ENCODE peak calls at places on chromosome 14, in ten cellular contexts. Z is mammary epithelial cell, O is adipocyte, J is IMR-90, H is fibroblast of lung, K is neuronal stem cell, P is keratinocyte, R is mesendoderm, L is colonic mucosa, C is kidney. V is an unnamed sample.

GRCh38 chr14:79293482-79293881 is 917.8 kb downstream of the DIO2 start:
- DNase-seq in O (no peak), C (no peak), J (peak), H (no peak), L (no peak), K (no peak), Z (no peak), P (no peak), R (no peak), V (no peak)

GRCh38 chr14:101225116-101225728 is 321.7 kb upstream of the RTL1 start:
- DNase-seq in L (peak), O (no peak), H (no peak), Z (no peak), P (no peak), J (no peak), K (no peak), R (no peak), C (no peak), V (no peak)

GRCh38 chr14:85578925-85579324 is 49.0 kb downstream of the FLRT2 start:
- DNase-seq in C (no peak), Z (no peak), J (no peak), H (no peak), P (no peak), L (no peak), O (no peak), R (no peak), K (no peak), V (no peak)

GRCh38 chr14:104390221-104390931 is 189.2 kb upstream of the C14orf180 start:
- DNase-seq in P (no peak), J (no peak), O (no peak), Z (no peak), R (no peak), L (peak), K (no peak), C (no peak), H (no peak), V (no peak)

GRCh38 chr14:51448831-51449665 is 202.7 kb upstream of the FRMD6 start:
- DNase-seq in H (peak), O (peak), P (no peak), K (no peak), J (peak), C (peak), L (no peak), Z (peak), R (no peak), V (no peak)

GRCh38 chr14:21072102-21072501 is 2.0 kb downstream of the ARHGEF40 start:
- DNase-seq in O (peak), C (no peak), R (peak), P (no peak), J (peak), L (no peak), K (no peak), Z (no peak), H (peak), V (no peak)

GRCh38 chr14:88818018-88818417 is 6.4 kb upstream of the TTC8 start:
- DNase-seq in R (no peak), J (no peak), Z (no peak), C (no peak), H (no peak), P (no peak), K (no peak), O (no peak), L (no peak), V (no peak)

GRCh38 chr14:49946320-49947141 is 53.6 kb downstream of the ARF6 start:
- DNase-seq in C (no peak), O (peak), R (no peak), K (no peak), H (peak), Z (peak), L (peak), P (no peak), J (peak), V (peak)

GRCh38 chr14:26528415-26529182 is 69.2 kb downstream of the NOVA1 start:
- DNase-seq in H (peak), K (no peak), L (peak), R (no peak), O (no peak), Z (no peak), C (no peak), J (peak), P (no peak), V (no peak)

GRCh38 chr14:78790262-78790661 is 620.1 kb downstream of the NRXN3 start:
- DNase-seq in Z (no peak), J (no peak), P (no peak), C (no peak), H (no peak), K (peak), R (peak), O (no peak), L (no peak), V (no peak)

GRCh38 chr14:23729720-23730387 is 93.7 kb downstream of the DHRS2 start:
- DNase-seq in O (no peak), P (no peak), C (no peak), K (no peak), H (no peak), J (no peak), R (peak), Z (no peak), L (no peak), V (no peak)

GRCh38 chr14:94373708-94374107 is 14.7 kb downstream of the SERPINA1 start:
- DNase-seq in K (no peak), J (peak), O (peak), L (no peak), P (peak), C (no peak), Z (peak), H (peak), R (no peak), V (peak)

DNA sequence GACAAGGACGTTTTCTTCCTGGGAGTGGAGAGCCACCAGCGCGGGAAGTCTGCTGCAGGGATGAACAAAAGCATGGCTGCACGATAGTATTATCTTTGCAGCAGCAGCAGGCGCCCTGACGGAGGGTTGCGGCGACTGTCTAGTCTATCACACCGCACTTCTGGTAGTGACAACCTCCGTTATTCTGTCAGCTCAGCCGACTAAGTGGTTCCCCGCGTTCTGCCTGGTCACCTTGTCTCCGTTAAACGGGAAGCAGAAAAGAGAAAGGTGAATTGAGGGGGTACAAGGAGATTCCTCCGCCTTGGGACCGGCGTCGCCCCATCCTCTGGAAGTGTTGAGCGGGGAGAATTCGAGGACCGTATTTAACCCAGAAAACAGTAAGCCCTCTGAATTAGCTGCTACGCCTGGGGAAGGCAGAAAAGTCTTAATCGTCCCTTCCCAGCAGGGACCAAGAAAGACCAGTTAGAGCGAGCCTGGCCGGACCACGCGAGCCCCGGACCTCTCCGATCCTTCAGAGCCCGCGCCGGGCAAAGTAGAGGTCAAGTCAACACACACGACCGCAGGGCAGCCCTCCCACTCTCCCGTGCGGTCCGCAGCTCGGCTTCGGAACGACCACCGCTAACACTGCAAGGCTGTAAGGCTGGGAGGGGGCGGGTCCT is 536 bp upstream of the DAAM1 start:
- DNase-seq in R (peak), Z (no peak), C (no peak), P (no peak), L (peak), J (no peak), K (no peak), O (peak), H (no peak), V (peak)
- H3K9ac ChIP-seq in R (peak), Z (peak), C (peak), P (peak), L (peak), J (peak), K (no peak), O (peak), H (peak), V (peak)

GRCh38 chr14:73789996-73790581 is 61.5 kb upstream of the PTGR2 start:
- DNase-seq in O (peak), K (no peak), L (no peak), C (no peak), R (no peak), Z (peak), J (peak), P (no peak), H (peak), V (peak)
- H3K4me3 ChIP-seq in O (peak), K (no peak), L (no peak), C (no peak), R (no peak), Z (no peak), J (no peak), P (peak), H (no peak), V (no peak)

GRCh38 chr14:35365130-35366047 is 39.2 kb downstream of the NFKBIA start:
- DNase-seq in K (no peak), L (peak), Z (peak), P (no peak), C (peak), O (peak), H (peak), J (peak), R (peak), V (peak)
- H3K9ac ChIP-seq in K (no peak), L (peak), Z (peak), P (peak), C (no peak), O (peak), H (no peak), J (peak), R (no peak), V (peak)

GRCh38 chr14:74613211-74613914 is 1.3 kb upstream of the LTBP2 start:
- DNase-seq in O (no peak), R (no peak), H (no peak), L (no peak), J (no peak), P (no peak), Z (no peak), K (no peak), C (no peak), V (no peak)

GRCh38 chr14:74615735-74616134 is 3.7 kb upstream of the LTBP2 start:
- DNase-seq in L (no peak), O (no peak), P (no peak), R (no peak), J (no peak), H (no peak), Z (no peak), C (no peak), K (no peak), V (no peak)

GRCh38 chr14:74612346-74613021 is 447 bp upstream of the LTBP2 start:
- DNase-seq in J (peak), C (peak), R (peak), P (no peak), L (peak), Z (peak), K (peak), O (peak), H (peak), V (peak)

GRCh38 chr14:74616507-74616906 is 4.5 kb upstream of the LTBP2 start:
- DNase-seq in L (no peak), O (peak), P (peak), R (peak), K (no peak), J (peak), H (peak), Z (peak), C (no peak), V (peak)

GRCh38 chr14:74614508-74615495 is 2.8 kb upstream of the LTBP2 start:
- DNase-seq in J (no peak), Z (peak), K (no peak), P (no peak), R (no peak), C (no peak), L (no peak), H (no peak), O (peak), V (peak)
- H3K4me3 ChIP-seq in J (no peak), Z (no peak), K (no peak), P (no peak), R (no peak), C (no peak), L (no peak), H (no peak), O (no peak), V (no peak)

GRCh38 chr14:102513899-102514772 is 4.6 kb upstream of the ANKRD9 start:
- DNase-seq in J (no peak), O (no peak), C (peak), R (no peak), Z (no peak), H (no peak), L (no peak), P (no peak), K (no peak), V (no peak)
- H3K9ac ChIP-seq in J (no peak), O (no peak), C (no peak), R (no peak), Z (no peak), H (no peak), L (peak), P (no peak), K (peak), V (no peak)

DNA sequence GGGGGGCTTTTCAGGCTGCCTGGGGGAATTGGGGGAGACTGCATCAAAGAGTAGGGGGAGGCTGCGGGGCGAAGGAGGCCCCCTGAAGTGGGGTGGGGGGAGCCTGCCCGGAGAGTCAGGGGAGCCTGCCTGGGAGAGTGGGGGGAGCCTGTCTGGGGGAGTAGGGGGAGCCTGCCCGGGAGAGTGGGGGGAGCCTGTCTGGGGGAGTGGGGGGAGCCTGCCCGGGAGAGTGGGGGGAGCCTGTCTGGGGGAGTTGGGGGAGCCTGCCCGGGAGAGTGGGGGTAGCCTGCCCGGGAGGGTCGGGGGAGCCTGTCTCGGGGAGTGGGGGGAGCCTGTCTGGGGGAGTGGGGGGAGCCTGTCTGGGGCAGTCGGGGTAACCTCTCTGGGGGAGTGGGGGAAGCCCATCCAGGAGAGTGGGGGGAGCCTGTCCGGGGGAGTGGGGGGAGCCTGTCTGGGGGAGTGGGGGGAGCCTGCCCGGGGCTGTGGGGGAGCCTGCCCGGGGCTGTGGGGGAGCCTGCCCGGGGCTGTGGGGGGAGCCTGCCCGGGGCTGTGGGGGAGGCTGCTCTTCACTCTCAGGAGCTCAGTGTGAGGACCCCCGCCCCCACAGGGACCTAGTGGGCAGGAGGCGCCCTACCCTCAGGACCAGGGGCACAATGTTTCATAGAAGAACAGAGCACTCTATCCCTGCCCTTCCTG is 6.5 kb upstream of the DEGS2 start:
- DNase-seq in C (no peak), L (no peak), Z (no peak), R (no peak), H (no peak), P (no peak), J (no peak), O (no peak), K (no peak), V (no peak)
- H3K4me3 ChIP-seq in C (no peak), L (peak), Z (no peak), R (no peak), H (no peak), P (peak), J (no peak), O (peak), K (no peak), V (no peak)

GRCh38 chr14:99753225-99754140 is 39.7 kb upstream of the EML1 start:
- DNase-seq in R (peak), H (no peak), K (no peak), Z (no peak), J (no peak), C (peak), L (no peak), P (no peak), O (no peak), V (no peak)

GRCh38 chr14:99750746-99751450 is 42.3 kb upstream of the EML1 start:
- DNase-seq in R (no peak), P (no peak), J (no peak), Z (no peak), K (no peak), L (no peak), H (no peak), C (peak), O (no peak), V (no peak)

GRCh38 chr14:99751539-99752485 is 41.4 kb upstream of the EML1 start:
- DNase-seq in Z (no peak), R (no peak), J (peak), K (no peak), L (no peak), H (no peak), P (no peak), C (peak), O (peak), V (peak)

GRCh38 chr14:99754141-99755067 is 38.8 kb upstream of the EML1 start:
- DNase-seq in J (no peak), L (no peak), Z (peak), H (no peak), C (peak), P (no peak), R (no peak), K (no peak), O (peak), V (peak)

DNA sequence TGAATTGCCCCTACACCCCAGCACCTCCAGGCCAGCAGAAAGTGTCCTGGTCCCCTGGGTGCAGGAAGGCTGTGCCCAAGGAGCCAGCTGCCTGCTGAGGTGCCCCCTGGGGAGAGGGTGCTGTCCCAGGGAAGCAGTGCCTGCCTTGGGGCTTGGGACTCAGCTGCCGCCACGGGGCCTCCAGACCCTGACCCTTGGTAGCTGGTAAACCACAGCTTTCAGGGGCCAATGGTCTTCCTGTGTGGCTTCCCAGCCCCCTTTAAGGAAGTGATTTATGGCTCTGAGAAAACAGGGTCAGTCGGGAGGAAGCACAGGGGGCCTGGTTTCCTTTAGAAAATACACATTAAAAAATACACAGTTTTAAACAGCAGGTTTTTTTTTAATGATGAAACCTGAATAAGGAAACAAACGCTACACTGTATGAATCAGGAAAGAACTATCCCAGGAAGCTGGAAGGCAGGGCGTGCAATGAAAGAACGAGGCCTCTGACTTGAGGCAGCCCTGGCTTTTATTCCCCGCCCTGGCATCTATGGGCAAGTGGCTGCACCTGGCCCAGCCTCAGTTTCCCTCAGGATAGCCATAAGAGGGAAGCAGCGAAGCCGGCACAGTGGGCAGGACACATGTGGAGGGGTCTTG is 40.6 kb upstream of the EML1 start:
- DNase-seq in P (no peak), O (peak), J (peak), C (peak), R (no peak), H (peak), L (no peak), Z (peak), K (no peak), V (peak)
- H3K9ac ChIP-seq in P (peak), O (no peak), J (peak), C (no peak), R (no peak), H (peak), L (no peak), Z (no peak), K (no peak), V (peak)

V was measured in PC-3.